ENCODE peak calls at places on chromosomes 7 and 10, in ten cellular contexts. Z is psoas muscle, K is endothelial cell of umbilical vein, V is esophagus squamous epithelium, G is heart left ventricle, I is sigmoid colon, D is OCI-LY7, S is choroid plexus epithelial cell, L is cardiac muscle cell, W is MM.1S. M is an unnamed sample.

GRCh38 chr7:150379590-150380379 is 655 bp downstream of the ZNF775 start:
- DNase-seq in L (no peak), S (no peak), D (no peak), K (peak), W (peak), V (no peak), Z (no peak), I (peak), G (no peak), M (peak)

GRCh38 chr10:123640016-123640535 is 26.1 kb upstream of the GPR26 start:
- DNase-seq in G (no peak), Z (no peak), D (no peak), L (no peak), S (no peak), V (no peak), I (no peak), K (no peak), W (no peak), M (peak)

GRCh38 chr10:80408198-80409085 is at the start of gene PRXL2A:
- DNase-seq in K (peak), G (peak), Z (peak), D (no peak), V (no peak), L (peak), W (peak), S (peak), I (peak), M (no peak)

GRCh38 chr7:117090820-117091219 is 137.5 kb downstream of the ST7 start:
- DNase-seq in L (no peak), K (no peak), I (no peak), G (no peak), S (no peak), V (no peak), W (no peak), Z (no peak), D (no peak), M (no peak)

GRCh38 chr10:124174071-124174566 is 80.7 kb upstream of the CHST15 start:
- DNase-seq in W (no peak), V (no peak), D (no peak), I (no peak), G (no peak), L (no peak), K (no peak), S (no peak), Z (no peak), M (no peak)

GRCh38 chr10:86164216-86164774 is 202.3 kb downstream of the GRID1 start:
- DNase-seq in K (no peak), W (no peak), S (no peak), L (no peak), G (no peak), V (no peak), D (no peak), Z (no peak), I (peak), M (no peak)

GRCh38 chr7:88268858-88269257 is 37.8 kb downstream of the STEAP4 start:
- DNase-seq in L (no peak), D (no peak), S (no peak), I (no peak), K (no peak), Z (no peak), V (no peak), W (no peak), G (no peak), M (no peak)

GRCh38 chr10:124745257-124745656 is 1.1 kb upstream of the FAM53B start:
- DNase-seq in G (no peak), Z (no peak), V (no peak), D (no peak), L (no peak), W (no peak), I (no peak), S (no peak), K (no peak), M (no peak)

GRCh38 chr10:117590516-117590915 is 48.0 kb downstream of the EMX2 start:
- DNase-seq in L (no peak), D (no peak), V (no peak), I (peak), W (no peak), Z (no peak), S (peak), G (no peak), K (no peak), M (no peak)

GRCh38 chr7:11748884-11749283 is 83.1 kb downstream of the THSD7A start:
- DNase-seq in G (no peak), Z (no peak), S (peak), K (no peak), L (no peak), V (no peak), W (no peak), I (no peak), D (no peak), M (no peak)

GRCh38 chr10:46266506-46266985 is 20.3 kb upstream of the ANTXRL start:
- DNase-seq in S (no peak), I (no peak), L (no peak), G (no peak), K (no peak), Z (no peak), D (no peak), W (no peak), V (no peak), M (no peak)

GRCh38 chr10:43253461-43254198 is 13.2 kb downstream of the RASGEF1A start:
- DNase-seq in D (no peak), Z (no peak), S (no peak), L (no peak), V (no peak), W (no peak), G (no peak), I (no peak), K (no peak), M (no peak)

GRCh38 chr7:99008921-99009530 is 130.7 kb downstream of the TRRAP start:
- DNase-seq in D (no peak), G (no peak), Z (no peak), K (no peak), W (no peak), I (no peak), S (no peak), L (no peak), V (no peak), M (no peak)

GRCh38 chr10:30182191-30183075 is 123.0 kb upstream of the JCAD start:
- DNase-seq in V (no peak), I (no peak), K (peak), Z (peak), L (peak), D (no peak), G (no peak), W (no peak), S (peak), M (peak)

GRCh38 chr10:131006458-131007256 is 304.9 kb downstream of the TCERG1L start:
- DNase-seq in G (no peak), V (no peak), L (no peak), W (no peak), D (no peak), S (no peak), I (no peak), K (no peak), Z (no peak), M (no peak)

GRCh38 chr7:102860351-102860811 is 52.4 kb upstream of the LRRC17 start:
- DNase-seq in S (peak), V (no peak), G (no peak), I (no peak), D (no peak), K (peak), W (no peak), L (peak), Z (no peak), M (peak)

GRCh38 chr10:96454184-96454583 is 59.5 kb downstream of the TLL2 start:
- DNase-seq in Z (no peak), L (no peak), V (no peak), D (no peak), W (no peak), S (no peak), I (no peak), G (no peak), K (no peak), M (no peak)

GRCh38 chr7:120864146-120864920 is 6.4 kb upstream of the TSPAN12 start:
- DNase-seq in L (no peak), I (no peak), D (no peak), S (no peak), V (no peak), K (no peak), W (no peak), G (no peak), Z (no peak), M (no peak)

GRCh38 chr7:152909683-152910544 is 150.4 kb downstream of the ACTR3B start:
- DNase-seq in K (no peak), V (no peak), D (no peak), G (no peak), W (no peak), L (no peak), Z (no peak), I (no peak), S (no peak), M (no peak)

GRCh38 chr10:104445359-104445758 is 91.7 kb downstream of the CFAP58 start:
- DNase-seq in G (no peak), V (no peak), K (no peak), W (no peak), I (no peak), D (no peak), S (peak), L (peak), Z (no peak), M (peak)

GRCh38 chr7:83947260-83947659 is 247.3 kb downstream of the SEMA3A start:
- DNase-seq in Z (no peak), K (no peak), D (peak), L (peak), S (peak), G (no peak), I (no peak), W (no peak), V (no peak), M (no peak)

GRCh38 chr7:144830811-144831210 is 5.0 kb downstream of the TPK1 start:
- DNase-seq in W (no peak), K (no peak), L (peak), Z (no peak), I (no peak), S (peak), D (no peak), V (no peak), G (no peak), M (no peak)

GRCh38 chr7:41107938-41108448 is 594.9 kb downstream of the INHBA start:
- DNase-seq in K (no peak), V (no peak), D (no peak), W (no peak), S (peak), L (no peak), Z (no peak), I (no peak), G (no peak), M (peak)

GRCh38 chr7:71637578-71637977 is 505.6 kb downstream of the GALNT17 start:
- DNase-seq in I (no peak), K (no peak), G (no peak), Z (no peak), L (peak), D (no peak), V (no peak), W (no peak), S (peak), M (no peak)

GRCh38 chr7:18548569-18548968 is 53.0 kb downstream of the HDAC9 start:
- DNase-seq in W (no peak), K (no peak), I (no peak), D (no peak), V (no peak), Z (no peak), S (no peak), G (no peak), L (no peak), M (no peak)

GRCh38 chr7:35492451-35493175 is 202.3 kb downstream of the HERPUD2 start:
- DNase-seq in V (no peak), Z (no peak), K (no peak), I (no peak), L (no peak), S (no peak), G (no peak), D (no peak), W (no peak), M (no peak)

GRCh38 chr10:42981358-42982236 is 95.3 kb upstream of the RET start:
- DNase-seq in S (no peak), W (no peak), G (no peak), K (no peak), D (no peak), Z (no peak), L (no peak), V (no peak), I (peak), M (no peak)

GRCh38 chr10:64261676-64262075 is 740.5 kb downstream of the REEP3 start:
- DNase-seq in G (no peak), K (no peak), L (no peak), S (no peak), W (no peak), Z (no peak), V (no peak), I (no peak), D (no peak), M (no peak)

GRCh38 chr7:158975526-158976467 is 119.4 kb downstream of the DYNC2I1 start:
- DNase-seq in G (no peak), L (no peak), W (peak), K (no peak), V (no peak), D (no peak), Z (no peak), I (no peak), S (no peak), M (no peak)

GRCh38 chr7:158971214-158971613 is 114.9 kb downstream of the DYNC2I1 start:
- DNase-seq in S (no peak), K (no peak), V (no peak), W (peak), L (no peak), G (no peak), Z (no peak), I (no peak), D (no peak), M (no peak)

GRCh38 chr7:158976468-158976848 is 120.1 kb downstream of the DYNC2I1 start:
- DNase-seq in L (peak), S (no peak), D (no peak), Z (no peak), I (no peak), G (no peak), V (no peak), W (no peak), K (no peak), M (no peak)

GRCh38 chr7:158973941-158974785 is 117.8 kb downstream of the DYNC2I1 start:
- DNase-seq in I (no peak), G (no peak), W (no peak), Z (no peak), L (no peak), D (no peak), S (no peak), V (no peak), K (no peak), M (no peak)

GRCh38 chr7:158973440-158973839 is 117.1 kb downstream of the DYNC2I1 start:
- DNase-seq in G (no peak), I (no peak), L (peak), V (no peak), K (no peak), S (peak), W (no peak), D (no peak), Z (no peak), M (no peak)
- TF ChIP-seq CTCF in G (peak), I (no peak), L (peak), V (no peak), K (peak), S (peak), W (no peak), D (peak), Z (no peak), M (no peak)

DNA sequence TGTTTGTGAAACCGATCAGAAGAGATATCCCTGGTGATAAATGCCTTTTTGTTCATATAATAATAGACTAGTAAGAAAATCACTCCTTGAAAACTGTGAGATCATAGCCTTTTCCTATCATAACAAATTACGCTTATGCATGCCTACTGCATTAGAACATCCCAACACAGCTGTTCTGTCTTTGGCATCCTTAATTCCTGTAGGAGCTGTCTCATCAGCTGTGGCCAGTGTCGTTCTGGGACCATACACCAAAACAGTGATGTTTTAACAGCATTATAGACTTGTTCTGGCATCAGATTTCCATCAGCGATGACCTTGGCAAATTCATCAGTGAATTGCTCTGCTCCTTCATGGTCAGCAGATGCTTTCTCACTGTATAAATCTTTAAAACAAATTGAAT is 423.6 kb upstream of the LRGUK start:
- DNase-seq in L (peak), S (peak), G (no peak), D (no peak), K (no peak), V (no peak), Z (no peak), W (no peak), I (no peak), M (peak)
- TF ChIP-seq CTCF in L (no peak), S (no peak), G (no peak), D (no peak), K (no peak), V (no peak), Z (no peak), W (no peak), I (no peak), M (no peak)

GRCh38 chr7:2431260-2431867 is 28.0 kb downstream of the CHST12 start:
- DNase-seq in L (peak), D (peak), K (peak), V (no peak), G (no peak), W (peak), S (no peak), I (no peak), Z (no peak), M (no peak)
- TF ChIP-seq CTCF in L (peak), D (peak), K (peak), V (no peak), G (peak), W (peak), S (peak), I (no peak), Z (peak), M (peak)

GRCh38 chr7:114647518-114647917 is 232.9 kb downstream of the FOXP2 start:
- DNase-seq in K (no peak), D (no peak), Z (no peak), S (no peak), V (no peak), L (no peak), G (no peak), I (no peak), W (no peak), M (no peak)

GRCh38 chr7:114649689-114650088 is 235.1 kb downstream of the FOXP2 start:
- DNase-seq in W (no peak), Z (no peak), I (no peak), L (no peak), G (no peak), S (no peak), D (no peak), V (no peak), K (no peak), M (no peak)

GRCh38 chr7:114645451-114645850 is 230.8 kb downstream of the FOXP2 start:
- DNase-seq in V (no peak), D (no peak), I (no peak), W (no peak), G (no peak), S (no peak), K (no peak), L (no peak), Z (no peak), M (no peak)

GRCh38 chr7:114650491-114650890 is 235.9 kb downstream of the FOXP2 start:
- DNase-seq in V (no peak), D (no peak), S (no peak), Z (no peak), L (no peak), K (no peak), W (no peak), I (no peak), G (no peak), M (no peak)

GRCh38 chr7:114648680-114649079 is 234.1 kb downstream of the FOXP2 start:
- DNase-seq in W (no peak), K (no peak), G (no peak), L (no peak), V (no peak), D (no peak), Z (no peak), I (no peak), S (no peak), M (no peak)
- TF ChIP-seq CTCF in W (no peak), K (no peak), G (no peak), L (no peak), V (no peak), D (no peak), Z (no peak), I (no peak), S (no peak), M (no peak)